ENCODE peak calls at places on chromosome 3, in ten cellular contexts. R is spleen; G is astrocyte; U is vagina; O is IMR-90; Z is CD8-positive, alpha-beta T cell; X is choroid plexus epithelial cell; I is endothelial cell of umbilical vein; J is fibroblast of lung; N is breast epithelium. B is an unnamed sample.

GRCh38 chr3:160941885-160942494 is 163.2 kb downstream of the B3GALNT1 start:
- DNase-seq in G (peak), N (peak), U (no peak), O (peak), X (peak), R (no peak), J (peak), I (peak), Z (peak), B (peak)

GRCh38 chr3:15206662-15207576 is 873 bp downstream of the CAPN7 start:
- DNase-seq in X (peak), J (peak), I (peak), N (peak), R (peak), G (peak), O (peak), Z (no peak), U (no peak), B (peak)

GRCh38 chr3:187807086-187807862 is 62.0 kb upstream of the BCL6 start:
- DNase-seq in X (peak), U (no peak), J (peak), R (no peak), Z (no peak), G (peak), O (peak), I (no peak), N (no peak), B (peak)

GRCh38 chr3:51967384-51968174 is at the start of gene PCBP4:
- DNase-seq in O (peak), X (no peak), U (no peak), R (no peak), J (peak), G (no peak), N (peak), Z (no peak), I (peak), B (no peak)

GRCh38 chr3:14824646-14825045 is 5.9 kb downstream of the FGD5 start:
- DNase-seq in I (peak), G (no peak), X (no peak), Z (no peak), O (no peak), N (no peak), R (no peak), J (no peak), U (no peak), B (no peak)

GRCh38 chr3:130395331-130395730 is 49.9 kb downstream of the COL6A5 start:
- DNase-seq in U (no peak), I (no peak), N (no peak), J (no peak), O (no peak), X (peak), R (no peak), G (no peak), Z (no peak), B (no peak)

GRCh38 chr3:104992618-104993017 is 374.1 kb upstream of the ALCAM start:
- DNase-seq in Z (no peak), X (no peak), N (no peak), U (no peak), I (no peak), G (no peak), J (no peak), O (no peak), R (no peak), B (no peak)

GRCh38 chr3:51945926-51946500 is 3.9 kb downstream of the PARP3 start:
- DNase-seq in J (no peak), O (no peak), I (no peak), N (no peak), R (peak), X (no peak), G (no peak), U (no peak), Z (no peak), B (no peak)

GRCh38 chr3:51686512-51687215 is 15.6 kb downstream of the TEX264 start:
- DNase-seq in X (peak), O (peak), I (no peak), Z (peak), U (no peak), R (peak), N (no peak), J (no peak), G (peak), B (peak)

GRCh38 chr3:144771401-144771870 is 799.8 kb downstream of the DIPK2A start:
- DNase-seq in R (no peak), I (peak), O (no peak), Z (no peak), N (no peak), J (no peak), G (no peak), U (no peak), X (peak), B (peak)

GRCh38 chr3:115713247-115713646 is 89.9 kb downstream of the GAP43 start:
- DNase-seq in U (no peak), J (no peak), N (no peak), G (peak), R (no peak), O (peak), X (no peak), I (no peak), Z (no peak), B (peak)

GRCh38 chr3:169091196-169091595 is 572.3 kb downstream of the MECOM start:
- DNase-seq in I (no peak), Z (no peak), G (peak), N (no peak), O (peak), R (no peak), U (no peak), X (peak), J (peak), B (peak)

GRCh38 chr3:31346542-31346979 is 186.2 kb upstream of the STT3B start:
- DNase-seq in R (no peak), I (no peak), Z (no peak), O (no peak), X (no peak), U (no peak), J (no peak), G (no peak), N (no peak), B (no peak)

GRCh38 chr3:158419820-158420653 is 151.0 kb upstream of the MLF1 start:
- DNase-seq in X (no peak), J (no peak), R (no peak), G (no peak), U (no peak), N (no peak), I (no peak), O (no peak), Z (no peak), B (no peak)

GRCh38 chr3:107062310-107062709 is 314.9 kb upstream of the CCDC54 start:
- DNase-seq in X (no peak), R (no peak), N (no peak), O (no peak), G (no peak), Z (no peak), I (no peak), J (no peak), U (no peak), B (no peak)

GRCh38 chr3:181487236-181487978 is 224.3 kb upstream of the SOX2 start:
- DNase-seq in G (no peak), U (no peak), Z (no peak), X (no peak), O (no peak), I (no peak), R (no peak), N (no peak), J (no peak), B (no peak)

GRCh38 chr3:100896994-100897393 is 96.2 kb downstream of the ABI3BP start:
- DNase-seq in O (no peak), U (no peak), I (no peak), X (no peak), R (no peak), N (no peak), G (no peak), J (no peak), Z (no peak), B (no peak)

GRCh38 chr3:73243740-73244139 is 182.3 kb downstream of the EBLN2 start:
- DNase-seq in N (no peak), J (no peak), O (no peak), X (no peak), G (no peak), I (no peak), U (no peak), Z (no peak), R (no peak), B (no peak)

GRCh38 chr3:191331443-191331842 is 1.1 kb upstream of the UTS2B start:
- DNase-seq in I (peak), Z (no peak), G (peak), J (peak), O (peak), R (no peak), X (peak), U (no peak), N (no peak), B (peak)

GRCh38 chr3:129992781-129993180 is 18.3 kb downstream of the TRH start:
- DNase-seq in I (no peak), N (no peak), Z (no peak), X (peak), G (no peak), J (peak), U (no peak), R (no peak), O (no peak), B (no peak)

GRCh38 chr3:196774191-196774820 is 34.6 kb downstream of the PAK2 start:
- DNase-seq in I (peak), R (no peak), J (no peak), U (no peak), G (no peak), X (peak), O (no peak), N (no peak), Z (no peak), B (peak)

GRCh38 chr3:56590814-56591213 is 33.8 kb downstream of the CCDC66 start:
- DNase-seq in X (peak), U (no peak), Z (no peak), R (no peak), I (no peak), O (peak), J (peak), G (peak), N (no peak), B (no peak)

GRCh38 chr3:196968233-196969000 is at the start of gene PIGZ:
- DNase-seq in G (no peak), N (no peak), I (peak), R (peak), O (no peak), Z (no peak), U (no peak), X (no peak), J (no peak), B (peak)

GRCh38 chr3:170977911-170978310 is 48.6 kb downstream of the SLC2A2 start:
- DNase-seq in U (no peak), R (no peak), J (no peak), X (peak), Z (no peak), I (no peak), G (no peak), O (peak), N (no peak), B (peak)

GRCh38 chr3:32895701-32896100 is 55.7 kb upstream of the CCR4 start:
- DNase-seq in Z (no peak), U (no peak), J (no peak), N (no peak), I (no peak), R (no peak), X (no peak), O (no peak), G (no peak), B (no peak)

GRCh38 chr3:194082596-194083220 is 53.2 kb upstream of the HES1 start:
- DNase-seq in N (no peak), J (no peak), R (no peak), Z (no peak), O (peak), I (no peak), U (no peak), X (peak), G (no peak), B (no peak)

GRCh38 chr3:49723301-49723630 is 485 bp downstream of the GMPPB start:
- DNase-seq in O (peak), U (no peak), G (peak), R (peak), Z (no peak), I (no peak), J (peak), X (peak), N (peak), B (peak)

GRCh38 chr3:123312331-123313265 is 110.9 kb downstream of the SEC22A start:
- DNase-seq in O (peak), X (peak), G (no peak), I (no peak), R (peak), N (no peak), U (no peak), Z (no peak), J (no peak), B (no peak)

GRCh38 chr3:192812736-192813383 is 85.5 kb upstream of the FGF12 start:
- DNase-seq in O (peak), N (no peak), J (peak), G (no peak), I (peak), Z (no peak), X (peak), U (no peak), R (no peak), B (peak)

GRCh38 chr3:71252466-71252865 is 331.1 kb downstream of the FOXP1 start:
- DNase-seq in G (peak), N (no peak), O (no peak), X (no peak), R (no peak), J (no peak), Z (no peak), I (no peak), U (no peak), B (peak)

GRCh38 chr3:4245671-4246070 is 57.5 kb upstream of the SETMAR start:
- DNase-seq in U (no peak), N (no peak), G (no peak), I (no peak), R (no peak), Z (no peak), X (no peak), J (no peak), O (no peak), B (no peak)

GRCh38 chr3:102129774-102130608 is 280.7 kb downstream of the NFKBIZ start:
- DNase-seq in N (no peak), Z (no peak), R (no peak), X (peak), I (peak), O (peak), U (no peak), J (peak), G (peak), B (peak)

GRCh38 chr3:44957986-44958385 is 18.0 kb downstream of the ZDHHC3 start:
- DNase-seq in I (no peak), O (no peak), G (no peak), J (no peak), U (no peak), Z (no peak), R (no peak), N (no peak), X (no peak), B (no peak)

GRCh38 chr3:44954289-44954688 is 21.7 kb downstream of the ZDHHC3 start:
- DNase-seq in X (no peak), Z (no peak), I (no peak), N (no peak), U (no peak), G (no peak), O (no peak), R (no peak), J (no peak), B (no peak)

GRCh38 chr3:44955917-44956316 is 20.1 kb downstream of the ZDHHC3 start:
- DNase-seq in O (no peak), G (no peak), Z (no peak), N (no peak), X (no peak), J (no peak), I (no peak), R (no peak), U (no peak), B (no peak)

GRCh38 chr3:44952689-44953088 is 23.3 kb downstream of the ZDHHC3 start:
- DNase-seq in N (no peak), I (no peak), J (no peak), U (no peak), Z (no peak), R (no peak), G (no peak), X (no peak), O (no peak), B (no peak)

DNA sequence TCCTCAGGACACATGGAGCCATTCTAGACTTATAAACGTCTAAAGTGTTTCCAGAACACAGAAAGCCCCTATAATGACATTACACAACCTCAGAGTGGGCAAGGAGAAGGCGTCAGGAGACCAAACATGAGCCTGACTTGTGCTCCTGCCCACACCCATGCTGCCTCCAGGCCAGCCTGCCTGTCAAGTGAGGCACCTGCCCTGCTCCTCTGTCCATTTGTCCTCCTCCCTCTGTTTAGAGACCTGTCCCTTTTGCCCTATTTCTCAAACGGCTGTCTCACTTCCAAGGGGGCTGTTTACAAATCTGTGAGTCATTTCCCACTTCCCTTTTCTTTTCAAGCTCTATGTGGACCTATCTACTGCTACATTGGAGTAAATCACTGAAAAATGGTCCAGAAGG is 21.0 kb downstream of the ZDHHC3 start:
- DNase-seq in N (no peak), R (no peak), G (no peak), I (peak), Z (no peak), O (peak), U (no peak), X (peak), J (peak), B (peak)
- H3K4me3 ChIP-seq in N (no peak), R (peak), G (no peak), I (no peak), Z (no peak), O (no peak), U (no peak), X (no peak), J (no peak), B (no peak)

GRCh38 chr3:89107461-89108035 is at the start of gene EPHA3:
- DNase-seq in X (peak), O (peak), J (peak), I (no peak), G (peak), Z (no peak), R (peak), N (no peak), U (no peak), B (peak)
- TF ChIP-seq CTCF in X (no peak), O (no peak), J (no peak), I (no peak), G (no peak), Z (no peak), R (no peak), N (no peak), U (no peak), B (no peak)

DNA sequence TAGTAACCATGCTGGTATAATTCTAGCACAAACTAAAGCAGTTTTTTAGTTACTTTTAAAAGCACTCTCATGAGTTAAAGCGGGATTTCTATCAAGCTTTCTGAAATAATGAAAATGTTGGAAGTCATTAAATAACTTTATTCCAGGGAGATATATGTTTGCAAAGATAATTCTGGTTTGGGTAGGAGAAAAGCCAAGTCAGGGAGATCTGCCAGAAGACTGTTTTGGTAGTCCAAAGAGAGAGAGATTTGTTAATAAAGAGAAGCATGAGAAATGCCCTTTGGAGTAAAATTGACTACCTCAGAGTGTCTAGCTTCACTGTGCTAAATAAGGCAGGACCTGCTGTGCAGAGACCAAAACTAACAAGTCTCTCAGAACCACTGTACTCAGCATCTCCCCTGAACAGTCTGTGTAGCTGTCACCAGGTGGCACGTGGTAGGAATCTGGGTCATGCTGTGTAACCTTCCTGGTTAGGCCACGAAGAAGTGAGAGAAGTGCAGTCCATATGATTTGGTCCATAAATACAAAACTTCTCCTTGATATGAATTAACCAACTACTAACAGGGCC is 31.6 kb upstream of the SLC35G2 start:
- DNase-seq in I (peak), U (no peak), O (peak), R (no peak), N (no peak), X (peak), J (peak), G (peak), Z (no peak), B (peak)
- H3K4me3 ChIP-seq in I (no peak), U (peak), O (no peak), R (peak), N (no peak), X (peak), J (peak), G (peak), Z (no peak), B (no peak)

GRCh38 chr3:53169045-53169831 is 8.2 kb downstream of the PRKCD start:
- DNase-seq in R (no peak), U (no peak), G (no peak), X (peak), J (no peak), O (no peak), Z (no peak), I (no peak), N (peak), B (no peak)
- TF ChIP-seq CTCF in R (no peak), U (no peak), G (no peak), X (no peak), J (no peak), O (no peak), Z (no peak), I (no peak), N (no peak), B (no peak)

GRCh38 chr3:156677120-156677479 is 2.7 kb downstream of the TIPARP start:
- DNase-seq in Z (no peak), J (no peak), I (no peak), R (no peak), O (no peak), N (no peak), U (no peak), G (no peak), X (peak), B (no peak)
- H3K4me3 ChIP-seq in Z (no peak), J (peak), I (no peak), R (peak), O (peak), N (peak), U (no peak), G (peak), X (peak), B (peak)

GRCh38 chr3:12286504-12286903 is 2.4 kb upstream of the PPARG start:
- DNase-seq in O (no peak), I (no peak), X (no peak), G (no peak), J (no peak), U (no peak), Z (no peak), N (no peak), R (no peak), B (no peak)

GRCh38 chr3:12288466-12289129 is at the start of gene PPARG:
- DNase-seq in N (no peak), U (no peak), I (no peak), O (no peak), J (peak), Z (no peak), R (peak), G (no peak), X (peak), B (no peak)

GRCh38 chr3:12289562-12289961 is 692 bp downstream of the PPARG start:
- DNase-seq in Z (no peak), N (no peak), X (no peak), U (no peak), J (no peak), O (no peak), I (no peak), G (no peak), R (no peak), B (no peak)

GRCh38 chr3:12286927-12287726 is 1.7 kb upstream of the PPARG start:
- DNase-seq in G (no peak), R (no peak), J (peak), O (no peak), Z (no peak), U (no peak), N (no peak), I (no peak), X (peak), B (peak)

GRCh38 chr3:12287727-12288465 is 974 bp upstream of the PPARG start:
- DNase-seq in J (peak), Z (no peak), G (no peak), I (no peak), X (peak), R (peak), N (no peak), O (no peak), U (no peak), B (peak)
- TF ChIP-seq CTCF in J (no peak), Z (no peak), G (no peak), I (no peak), X (no peak), R (no peak), N (no peak), O (no peak), U (no peak), B (peak)

B was measured in fibroblast of the aortic adventitia.